ENCODE peak calls at places on chromosome 16, in four cellular contexts. P is mucosa of descending colon, H is NB4, V is cardiac muscle cell. M is an unnamed sample.

GRCh38 chr16:10738231-10739077 is 5.2 kb upstream of the NUBP1 start:
- DNase-seq in V (no peak), H (peak; percentile 80), P (no peak), M (no peak)

GRCh38 chr16:57906385-57907316 is 64.3 kb downstream of the CNGB1 start:
- DNase-seq in H (no peak), V (peak; percentile 36), P (peak; percentile 12), M (no peak)

GRCh38 chr16:7086842-7087616 is 245.6 kb upstream of the RBFOX1 start:
- DNase-seq in P (peak; percentile 5), H (peak; percentile 1), V (peak; percentile 79), M (peak; percentile 18)

GRCh38 chr16:50924759-50925545 is 183.1 kb downstream of the CYLD start:
- DNase-seq in P (no peak), V (no peak), H (no peak), M (no peak)

GRCh38 chr16:50434872-50435478 is 66.2 kb upstream of the BRD7 start:
- DNase-seq in V (no peak), P (no peak), H (no peak), M (no peak)

GRCh38 chr16:11363927-11364258 is 18.6 kb downstream of the RMI2 start:
- DNase-seq in P (no peak), V (no peak), H (no peak), M (no peak)

GRCh38 chr16:16830401-16830800 is 451.5 kb downstream of the NPIPA7 start:
- DNase-seq in P (no peak), H (no peak), V (no peak), M (no peak)

GRCh38 chr16:17520567-17520966 is 49.8 kb upstream of the XYLT1 start:
- DNase-seq in P (no peak), V (no peak), H (no peak), M (no peak)

GRCh38 chr16:8370374-8371015 is 219.8 kb downstream of the TMEM114 start:
- DNase-seq in V (no peak), H (peak; percentile 22), P (no peak), M (peak; percentile 21)

GRCh38 chr16:79182618-79183017 is 417.9 kb downstream of the MAF start:
- DNase-seq in V (no peak), P (no peak), H (no peak), M (no peak)

GRCh38 chr16:56866955-56867830 is 2.2 kb downstream of the SLC12A3 start:
- DNase-seq in V (peak; percentile 70), P (peak; percentile 78), H (peak; percentile 74), M (peak; percentile 54)

GRCh38 chr16:10964891-10965326 is 20.5 kb downstream of the CLEC16A start:
- DNase-seq in V (no peak), P (no peak), H (no peak), M (no peak)

GRCh38 chr16:74622005-74622404 is 15.1 kb upstream of the GLG1 start:
- DNase-seq in P (no peak), H (no peak), V (no peak), M (no peak)

GRCh38 chr16:72355561-72355960 is 183.6 kb upstream of the PMFBP1 start:
- DNase-seq in P (no peak), H (no peak), V (no peak), M (no peak)

GRCh38 chr16:72349719-72350118 is 177.8 kb upstream of the PMFBP1 start:
- DNase-seq in P (no peak), H (no peak), V (no peak), M (no peak)
- H3K4me3 ChIP-seq in P (no peak overlapping the region), H (no peak overlapping the region), V (no peak overlapping the region), M (no peak overlapping the region)

GRCh38 chr16:85331685-85332084 is 219.4 kb upstream of the CIBAR2 start:
- DNase-seq in H (no peak), P (peak; percentile 74), V (no peak), M (peak; percentile 86)

GRCh38 chr16:85329999-85330693 is 217.9 kb upstream of the CIBAR2 start:
- DNase-seq in H (peak; percentile 33), V (no peak), P (no peak), M (no peak)

GRCh38 chr16:85329059-85329812 is 217.0 kb upstream of the CIBAR2 start:
- DNase-seq in P (peak; percentile 72), V (no peak), H (peak; percentile 34), M (peak; percentile 73)

GRCh38 chr16:85332175-85332574 is 219.9 kb upstream of the CIBAR2 start:
- DNase-seq in H (no peak), P (no peak), V (no peak), M (no peak)

GRCh38 chr16:85330694-85331188 is 218.5 kb upstream of the CIBAR2 start:
- DNase-seq in H (peak; percentile 77), P (no peak), V (peak; percentile 81), M (no peak)
- TF ChIP-seq CTCF in H (peak; percentile 68), P (no peak), V (peak; percentile 71), M (no peak)

GRCh38 chr16:70696952-70697600 is 11.2 kb upstream of the MTSS2 start:
- DNase-seq in P (no peak), H (peak; percentile 97), V (no peak), M (no peak)

GRCh38 chr16:70696368-70696767 is 10.5 kb upstream of the MTSS2 start:
- DNase-seq in H (no peak), P (no peak), V (no peak), M (no peak)

GRCh38 chr16:70699696-70700095 is 13.8 kb upstream of the MTSS2 start:
- DNase-seq in V (no peak), H (no peak), P (no peak), M (no peak)

GRCh38 chr16:70698901-70699300 is 13.0 kb upstream of the MTSS2 start:
- DNase-seq in P (no peak), H (no peak), V (no peak), M (no peak)

GRCh38 chr16:70697601-70698170 is 11.8 kb upstream of the MTSS2 start:
- DNase-seq in H (peak; percentile 80), P (no peak), V (no peak), M (no peak)
- H3K4me3 ChIP-seq in H (peak overlapping the region; percentile 7), P (no peak overlapping the region), V (no peak overlapping the region), M (no peak overlapping the region)

DNA sequence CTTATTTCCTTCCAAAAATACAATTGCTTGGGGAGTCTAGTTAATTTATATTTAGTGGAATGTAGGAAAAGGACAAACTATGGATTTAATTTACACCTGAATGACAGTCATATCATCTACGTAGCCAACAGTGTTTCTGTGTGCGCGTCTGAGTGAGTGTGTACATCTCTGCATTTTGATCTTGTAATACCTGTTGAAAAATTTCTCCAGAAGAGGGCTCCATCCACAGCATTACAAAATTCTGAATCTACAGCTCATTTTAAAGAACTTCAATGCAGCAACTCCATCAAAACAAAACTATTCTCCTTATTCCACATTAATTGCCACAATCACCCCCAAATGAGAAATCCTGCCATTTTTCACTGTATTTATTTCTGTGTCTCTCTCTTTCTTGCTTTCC is 3.9 kb downstream of the CDH13 start:
- DNase-seq in H (no peak), V (no peak), P (no peak), M (no peak)
- TF ChIP-seq CTCF in H (peak; percentile 6), V (peak; percentile 36), P (no peak), M (no peak)